ENCODE peak calls at places on chromosome 20, in eight cellular contexts. F, D, C, E, U, G, N and R are unnamed samples.

GRCh38 chr20:40446868-40447267 is 242.2 kb downstream of the MAFB start:
- DNase-seq in D (no peak), E (no peak), F (no peak), U (no peak), N (no peak), G (no peak), C (no peak), R (no peak)

GRCh38 chr20:24475356-24475755 is 5.9 kb downstream of the SYNDIG1 start:
- DNase-seq in U (no peak), G (no peak), C (no peak), F (no peak), D (no peak), N (no peak), E (no peak), R (no peak)

GRCh38 chr20:12391099-12391498 is 473.4 kb downstream of the BTBD3 start:
- DNase-seq in E (no peak), D (no peak), C (peak; percentile 24), U (no peak), G (no peak), N (no peak), F (no peak), R (no peak)

GRCh38 chr20:62307226-62308101 is 4.7 kb downstream of the ADRM1 start:
- DNase-seq in E (no peak), G (no peak), U (no peak), C (no peak), N (no peak), F (no peak), D (no peak), R (no peak)

GRCh38 chr20:1357921-1358671 is 29.2 kb upstream of the SDCBP2 start:
- DNase-seq in D (no peak), U (no peak), C (no peak), N (peak; percentile 34), G (no peak), F (no peak), E (no peak), R (no peak)

GRCh38 chr20:45467861-45468260 is 1.7 kb upstream of the WFDC2 start:
- DNase-seq in E (no peak), G (no peak), U (no peak), N (no peak), F (no peak), C (no peak), D (no peak), R (peak; percentile 10)

GRCh38 chr20:10656270-10656669 is 17.5 kb downstream of the JAG1 start:
- DNase-seq in D (no peak), N (no peak), G (no peak), F (no peak), C (no peak), U (no peak), E (no peak), R (no peak)

GRCh38 chr20:4041748-4042411 is 26.5 kb upstream of the RNF24 start:
- DNase-seq in E (peak; percentile 90), U (no peak), C (no peak), G (no peak), N (no peak), F (peak; percentile 46), D (no peak), R (no peak)

GRCh38 chr20:16672299-16672698 is 57.5 kb upstream of the SNRPB2 start:
- DNase-seq in G (no peak), F (no peak), N (no peak), C (no peak), D (no peak), E (no peak), U (no peak), R (no peak)

GRCh38 chr20:25360631-25361286 is 29.9 kb downstream of the ABHD12 start:
- DNase-seq in U (no peak), E (peak; percentile 31), G (no peak), C (no peak), F (peak; percentile 64), D (peak; percentile 46), N (no peak), R (no peak)